ENCODE peak calls at places on chromosomes 1 and 21, in five cellular contexts. A is SK-N-MC, V is IMR-90, Z is right cardiac atrium, P is ascending aorta. C is an unnamed sample.

GRCh38 chr1:33143698-33144097 is 38.1 kb downstream of the TRIM62 start:
- DNase-seq in A (no peak), V (peak), Z (no peak), P (no peak), C (no peak)

GRCh38 chr1:196180847-196181593 is 427.2 kb downstream of the KCNT2 start:
- DNase-seq in A (no peak), V (peak), Z (no peak), P (no peak), C (no peak)

GRCh38 chr1:153699116-153699515 is 20.6 kb downstream of the NPR1 start:
- DNase-seq in A (no peak), V (peak), Z (no peak), P (no peak), C (no peak)

GRCh38 chr1:204837440-204838084 is 33.1 kb upstream of the NFASC start:
- DNase-seq in A (peak), V (peak), Z (peak), P (no peak), C (peak)

GRCh38 chr1:117686907-117687306 is 81.1 kb downstream of the TENT5C start:
- DNase-seq in A (no peak), V (peak), Z (no peak), P (peak), C (no peak)

GRCh38 chr1:7478797-7479499 is 292.1 kb upstream of the VAMP3 start:
- DNase-seq in A (no peak), V (peak), Z (peak), P (no peak), C (peak)

GRCh38 chr1:66300986-66301451 is 232.9 kb upstream of the SGIP1 start:
- DNase-seq in A (no peak), V (peak), Z (no peak), P (no peak), C (no peak)

GRCh38 chr1:1914842-1915692 is at the start of gene CALML6:
- DNase-seq in A (no peak), V (no peak), Z (peak), P (no peak), C (no peak)

GRCh38 chr1:6743189-6744101 is 41.8 kb upstream of the CAMTA1 start:
- DNase-seq in A (no peak), V (peak), Z (peak), P (peak), C (peak)

GRCh38 chr1:98468111-98468717 is 193.3 kb upstream of the SNX7 start:
- DNase-seq in A (peak), V (peak), Z (no peak), P (no peak), C (no peak)

GRCh38 chr1:2124446-2125198 is 70.0 kb downstream of the FAAP20 start:
- DNase-seq in A (no peak), V (no peak), Z (peak), P (peak), C (peak)

GRCh38 chr1:19811206-19811851 is 3.8 kb downstream of the RNF186 start:
- DNase-seq in A (no peak), V (peak), Z (no peak), P (no peak), C (peak)

GRCh38 chr1:164659621-164660414 is 100.8 kb downstream of the PBX1 start:
- DNase-seq in A (no peak), V (no peak), Z (no peak), P (no peak), C (no peak)

GRCh38 chr21:35508389-35508888 is 459.3 kb upstream of the RUNX1 start:
- DNase-seq in A (no peak), V (peak), Z (peak), P (peak), C (peak)

GRCh38 chr1:151638074-151638775 is 26.4 kb downstream of the SNX27 start:
- DNase-seq in A (no peak), V (no peak), Z (no peak), P (no peak), C (no peak)
- H3K4me3 ChIP-seq in A (no peak), V (no peak), Z (no peak), P (no peak), C (no peak)

GRCh38 chr21:43757601-43758000 is 18.5 kb downstream of the CSTB start:
- DNase-seq in A (no peak), V (no peak), Z (peak), P (peak), C (no peak)

GRCh38 chr21:43758132-43758619 is 17.9 kb downstream of the CSTB start:
- DNase-seq in A (no peak), V (peak), Z (peak), P (peak), C (no peak)

GRCh38 chr21:43759651-43760050 is 16.5 kb downstream of the CSTB start:
- DNase-seq in A (no peak), V (no peak), Z (peak), P (no peak), C (no peak)

GRCh38 chr21:43760391-43760958 is 15.6 kb downstream of the CSTB start:
- DNase-seq in A (no peak), V (no peak), Z (peak), P (no peak), C (no peak)

GRCh38 chr21:43758811-43759210 is 17.3 kb downstream of the CSTB start:
- DNase-seq in A (no peak), V (no peak), Z (no peak), P (no peak), C (no peak)
- H3K27ac ChIP-seq in A (peak), V (no peak), Z (no peak), P (peak), C (no peak)

DNA sequence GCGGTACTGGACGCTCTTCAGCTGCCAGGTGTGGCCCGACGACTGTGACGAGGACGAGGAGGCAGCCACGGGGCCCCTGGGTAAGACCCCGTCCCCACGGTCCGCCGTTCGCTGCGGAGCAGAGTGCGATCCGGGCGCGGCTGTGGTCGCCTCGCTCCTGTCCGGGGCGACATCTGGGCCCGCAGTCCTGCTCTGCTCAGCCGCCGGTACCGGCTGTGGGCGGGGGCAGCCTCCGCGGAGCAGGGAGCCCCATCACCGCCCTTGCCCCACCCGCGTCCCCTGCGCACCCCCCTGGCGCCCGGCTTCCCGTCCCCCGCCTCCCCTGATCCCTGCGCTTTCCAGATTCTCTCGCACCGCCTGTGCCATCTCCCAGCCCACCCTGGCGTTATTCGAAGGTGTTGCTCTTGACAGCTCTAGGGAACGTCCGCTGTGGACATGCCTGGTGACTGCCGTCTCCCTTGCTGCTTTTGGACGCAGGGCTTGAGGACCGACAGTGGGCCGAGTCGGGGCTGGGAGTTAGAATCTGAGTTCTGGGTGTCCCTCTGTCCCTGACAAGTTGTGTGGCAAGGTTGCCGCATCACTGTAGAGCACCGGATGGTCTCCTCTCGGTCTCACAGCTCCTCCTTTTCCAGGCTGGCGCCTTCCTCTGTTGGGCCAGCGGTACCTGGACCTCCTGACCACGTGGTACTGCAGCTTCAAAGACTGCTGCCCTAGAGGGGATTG is 599 bp downstream of the TOR3A start:
- DNase-seq in A (no peak), V (no peak), Z (peak), P (no peak), C (peak)
- H3K4me3 ChIP-seq in A (peak), V (peak), Z (peak), P (peak), C (peak)

GRCh38 chr1:234529661-234530237 is 50.8 kb upstream of the TARBP1 start:
- DNase-seq in A (no peak), V (no peak), Z (no peak), P (no peak), C (no peak)
- H3K27ac ChIP-seq in A (peak), V (no peak), Z (peak), P (peak), C (peak)

DNA sequence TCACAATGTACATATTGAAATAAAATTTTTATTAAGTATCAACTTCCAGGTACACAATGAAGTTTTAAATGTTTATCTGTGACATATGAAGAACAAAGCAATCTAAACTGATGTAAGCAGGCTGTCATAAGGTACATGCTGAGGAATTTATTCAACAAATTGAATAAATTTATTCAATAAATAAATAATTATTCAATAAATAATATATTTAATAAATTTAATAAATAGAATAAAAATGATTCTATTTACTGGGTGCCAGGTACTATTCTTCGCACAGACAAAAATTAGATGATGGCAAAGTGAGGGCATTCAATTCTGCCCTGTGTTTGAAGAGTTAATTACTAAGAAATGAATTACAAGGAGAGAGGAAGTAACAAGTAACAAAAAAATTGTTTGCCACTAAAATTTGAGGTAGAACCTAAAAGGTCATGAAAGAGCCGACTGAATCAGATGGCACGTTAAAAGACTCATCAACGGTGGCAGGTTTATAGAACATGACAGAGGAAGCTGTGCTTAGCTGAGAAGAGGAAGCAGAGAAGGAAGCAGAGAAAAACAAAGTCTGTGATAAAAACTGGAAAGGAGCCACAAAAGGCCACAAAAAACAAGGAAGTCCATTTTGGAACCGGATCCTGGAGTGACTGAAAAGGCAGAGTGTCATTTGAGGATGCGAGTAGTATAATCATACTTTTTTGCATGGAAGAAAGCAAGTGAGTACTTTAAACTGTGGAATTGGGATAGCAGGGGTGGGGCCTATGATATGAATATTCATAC is 2.2 kb upstream of the USP24 start:
- DNase-seq in A (no peak), V (no peak), Z (no peak), P (no peak), C (no peak)
- H3K4me3 ChIP-seq in A (no peak), V (no peak), Z (no peak), P (no peak), C (no peak)

DNA sequence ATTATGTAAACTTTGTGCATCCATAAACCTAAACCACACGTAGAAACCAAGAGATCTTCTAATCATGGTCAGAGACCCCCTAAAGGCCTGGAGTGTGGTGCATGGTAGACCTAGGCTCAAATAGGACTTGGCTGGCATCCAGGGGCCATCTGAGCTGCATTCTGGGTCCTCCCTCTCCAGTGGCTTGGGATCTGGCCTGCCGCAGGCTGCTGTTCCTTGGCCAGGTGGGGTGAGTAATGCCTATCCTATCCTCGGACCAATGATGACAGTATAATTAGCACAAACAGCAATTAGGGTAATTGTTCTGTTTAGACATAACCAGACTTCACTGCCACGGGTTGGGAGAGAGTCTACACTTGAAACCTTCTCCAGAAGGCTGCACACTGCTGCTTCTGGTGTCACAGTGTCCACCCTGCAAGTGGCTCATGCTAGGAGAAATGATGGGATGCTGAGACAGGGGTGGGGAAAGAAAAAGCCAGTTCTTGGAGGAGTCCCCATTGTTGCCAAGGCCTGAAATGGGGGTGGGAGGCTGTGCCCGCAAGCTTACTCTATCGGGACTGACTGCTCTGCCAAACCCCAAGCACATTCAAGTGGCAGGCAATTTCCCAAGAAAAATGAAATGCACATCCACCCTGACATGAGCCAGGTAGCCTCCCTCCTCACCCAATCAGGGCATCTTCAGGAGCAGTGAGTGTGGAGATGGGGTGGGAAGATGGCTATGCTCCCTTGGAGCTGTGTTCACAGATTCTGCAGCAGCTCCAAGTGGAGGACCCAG is 12.5 kb upstream of the PKP1 start:
- DNase-seq in A (no peak), V (no peak), Z (no peak), P (no peak), C (no peak)
- H3K27ac ChIP-seq in A (no peak), V (no peak), Z (no peak), P (no peak), C (no peak)

GRCh38 chr21:44999972-45000636 is 60.3 kb downstream of the SLX9 start:
- DNase-seq in A (no peak), V (no peak), Z (peak), P (peak), C (peak)
- H3K4me3 ChIP-seq in A (no peak), V (no peak), Z (no peak), P (no peak), C (no peak)

GRCh38 chr1:205923663-205924435 is 19.4 kb downstream of the SLC26A9 start:
- DNase-seq in A (no peak), V (no peak), Z (no peak), P (peak), C (no peak)
- H3K27ac ChIP-seq in A (no peak), V (no peak), Z (no peak), P (no peak), C (no peak)

GRCh38 chr1:24202987-24203386 is 15.9 kb upstream of the IFNLR1 start:
- DNase-seq in A (no peak), V (no peak), Z (no peak), P (no peak), C (no peak)
- H3K4me3 ChIP-seq in A (no peak), V (no peak), Z (no peak), P (no peak), C (no peak)

GRCh38 chr1:31665264-31665878 is 20.7 kb upstream of the PEF1 start:
- DNase-seq in A (no peak), V (no peak), Z (no peak), P (no peak), C (no peak)

GRCh38 chr1:31664528-31664927 is 19.9 kb upstream of the PEF1 start:
- DNase-seq in A (no peak), V (no peak), Z (no peak), P (no peak), C (no peak)

GRCh38 chr1:31668303-31668883 is 23.7 kb upstream of the PEF1 start:
- DNase-seq in A (no peak), V (no peak), Z (peak), P (no peak), C (no peak)

GRCh38 chr1:31667065-31667785 is 22.5 kb upstream of the PEF1 start:
- DNase-seq in A (no peak), V (no peak), Z (peak), P (no peak), C (no peak)

DNA sequence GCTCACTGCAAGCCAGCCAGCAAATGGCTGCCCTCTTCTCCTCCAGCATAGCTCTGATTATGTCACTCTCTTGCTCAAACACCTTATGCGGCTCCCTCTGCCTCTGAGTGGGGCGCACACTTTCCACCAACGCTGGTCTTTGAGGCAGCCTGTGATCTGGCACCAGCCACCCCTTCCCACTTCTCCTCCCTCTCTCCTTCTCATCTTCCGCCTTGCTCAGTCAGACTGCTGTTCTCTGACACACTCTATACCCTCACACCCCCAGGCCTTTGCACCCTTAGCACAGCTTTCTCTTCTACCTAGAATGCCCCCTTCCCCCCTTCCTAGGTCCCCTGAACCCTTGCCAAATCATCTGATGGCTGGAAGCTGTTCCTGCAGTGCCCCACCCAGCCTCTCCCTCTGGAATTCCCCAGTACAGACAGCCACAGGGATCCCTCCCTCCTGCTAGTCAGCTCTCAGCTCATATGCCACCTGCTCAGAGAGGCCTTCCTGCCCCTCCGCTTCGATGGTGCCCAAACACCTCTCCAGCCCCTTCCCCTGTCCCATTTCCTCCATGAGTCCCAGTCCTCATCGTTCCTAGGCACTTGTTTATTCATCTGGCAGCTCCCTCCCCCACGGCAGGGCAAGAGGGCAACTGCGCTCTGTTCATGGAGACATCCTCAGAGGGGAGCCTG is 21.8 kb upstream of the PEF1 start:
- DNase-seq in A (no peak), V (peak), Z (peak), P (no peak), C (no peak)
- H3K27ac ChIP-seq in A (peak), V (peak), Z (no peak), P (peak), C (no peak)